ENCODE peak calls at places on chromosomes 7 and 10, in nine cellular contexts. T, D, I, Q, E, K, A, W and Y are unnamed samples.

GRCh38 chr10:103545366-103545765 is 51.9 kb downstream of the NEURL1 start:
- DNase-seq in I (no peak), T (no peak), A (no peak), W (no peak), D (no peak), K (no peak), Q (no peak), E (no peak), Y (no peak)

GRCh38 chr7:46024263-46024916 is 103.3 kb upstream of the IGFBP3 start:
- DNase-seq in W (peak; percentile 24), I (no peak), D (no peak), E (no peak), K (peak; percentile 13), A (no peak), T (no peak), Q (no peak), Y (no peak)

GRCh38 chr7:106031271-106032029 is 68.4 kb downstream of the CDHR3 start:
- DNase-seq in A (no peak), I (peak; percentile 75), E (no peak), W (no peak), Q (no peak), T (no peak), K (no peak), D (no peak), Y (peak; percentile 60)

GRCh38 chr7:138992052-138992531 is 10.9 kb upstream of the KIAA1549 start:
- DNase-seq in E (no peak), A (no peak), Q (no peak), T (no peak), K (no peak), D (no peak), W (no peak), I (no peak), Y (no peak)

GRCh38 chr10:11515596-11516418 is 95.6 kb downstream of the USP6NL start:
- DNase-seq in D (no peak), Q (no peak), K (peak; percentile 72), A (peak; percentile 69), E (no peak), W (peak; percentile 46), I (no peak), T (peak; percentile 54), Y (peak; percentile 68)

GRCh38 chr10:130358981-130359650 is 222.9 kb downstream of the GLRX3 start:
- DNase-seq in A (no peak), I (peak; percentile 30), W (no peak), K (no peak), T (no peak), Q (no peak), E (no peak), D (no peak), Y (no peak)

GRCh38 chr7:1025747-1026581 is 18.4 kb upstream of the GPR146 start:
- DNase-seq in T (no peak), E (peak; percentile 13), W (no peak), K (no peak), A (no peak), I (no peak), Q (no peak), D (no peak), Y (no peak)

GRCh38 chr10:23001901-23002516 is 74.2 kb downstream of the ARMC3 start:
- DNase-seq in I (no peak), Q (no peak), E (no peak), T (no peak), K (no peak), A (no peak), W (no peak), D (no peak), Y (no peak)

GRCh38 chr7:36188266-36188665 is 35.2 kb downstream of the EEPD1 start:
- DNase-seq in T (no peak), I (no peak), Q (no peak), A (no peak), D (no peak), E (no peak), W (no peak), K (no peak), Y (no peak)

GRCh38 chr7:41921453-41921912 is 218.6 kb upstream of the INHBA start:
- DNase-seq in I (no peak), Q (no peak), T (no peak), K (no peak), A (no peak), W (peak; percentile 87), D (no peak), E (no peak), Y (no peak)

GRCh38 chr10:103493911-103494877 is 689 bp downstream of the NEURL1 start:
- DNase-seq in Q (peak; percentile 47), I (no peak), A (no peak), K (no peak), W (no peak), D (no peak), E (no peak), T (no peak), Y (peak; percentile 11)

GRCh38 chr10:58954163-58954562 is 222.3 kb upstream of the PHYHIPL start:
- DNase-seq in Q (no peak), E (no peak), I (no peak), T (no peak), D (no peak), A (no peak), K (no peak), W (no peak), Y (no peak)

GRCh38 chr7:98785929-98786571 is 83.8 kb downstream of the TMEM130 start:
- DNase-seq in Q (no peak), A (peak; percentile 29), E (no peak), T (no peak), K (no peak), D (no peak), W (no peak), I (no peak), Y (peak; percentile 42)

GRCh38 chr10:85851300-85851699 is 515.3 kb downstream of the GRID1 start:
- DNase-seq in W (no peak), Q (no peak), D (no peak), I (no peak), E (no peak), A (peak; percentile 9), K (peak; percentile 29), T (peak; percentile 7), Y (no peak)

GRCh38 chr7:44998153-44998871 is 1.7 kb upstream of the CCM2 start:
- DNase-seq in D (no peak), A (no peak), Q (no peak), K (no peak), E (no peak), I (peak; percentile 24), T (no peak), W (no peak), Y (no peak)

GRCh38 chr7:45001826-45002225 is 1.8 kb downstream of the CCM2 start:
- DNase-seq in W (no peak), I (peak; percentile 27), A (no peak), Q (no peak), T (no peak), K (no peak), D (no peak), E (no peak), Y (no peak)

GRCh38 chr7:45001138-45001694 is 1.2 kb downstream of the CCM2 start:
- DNase-seq in T (no peak), A (no peak), D (no peak), I (peak; percentile 59), E (no peak), W (no peak), Q (peak; percentile 67), K (peak; percentile 51), Y (peak; percentile 42)

GRCh38 chr7:45000096-45001032 is at the start of gene CCM2:
- DNase-seq in K (no peak), W (peak; percentile 24), E (peak; percentile 74), A (no peak), Q (peak; percentile 60), T (no peak), D (peak; percentile 39), I (peak; percentile 81), Y (peak; percentile 66)

DNA sequence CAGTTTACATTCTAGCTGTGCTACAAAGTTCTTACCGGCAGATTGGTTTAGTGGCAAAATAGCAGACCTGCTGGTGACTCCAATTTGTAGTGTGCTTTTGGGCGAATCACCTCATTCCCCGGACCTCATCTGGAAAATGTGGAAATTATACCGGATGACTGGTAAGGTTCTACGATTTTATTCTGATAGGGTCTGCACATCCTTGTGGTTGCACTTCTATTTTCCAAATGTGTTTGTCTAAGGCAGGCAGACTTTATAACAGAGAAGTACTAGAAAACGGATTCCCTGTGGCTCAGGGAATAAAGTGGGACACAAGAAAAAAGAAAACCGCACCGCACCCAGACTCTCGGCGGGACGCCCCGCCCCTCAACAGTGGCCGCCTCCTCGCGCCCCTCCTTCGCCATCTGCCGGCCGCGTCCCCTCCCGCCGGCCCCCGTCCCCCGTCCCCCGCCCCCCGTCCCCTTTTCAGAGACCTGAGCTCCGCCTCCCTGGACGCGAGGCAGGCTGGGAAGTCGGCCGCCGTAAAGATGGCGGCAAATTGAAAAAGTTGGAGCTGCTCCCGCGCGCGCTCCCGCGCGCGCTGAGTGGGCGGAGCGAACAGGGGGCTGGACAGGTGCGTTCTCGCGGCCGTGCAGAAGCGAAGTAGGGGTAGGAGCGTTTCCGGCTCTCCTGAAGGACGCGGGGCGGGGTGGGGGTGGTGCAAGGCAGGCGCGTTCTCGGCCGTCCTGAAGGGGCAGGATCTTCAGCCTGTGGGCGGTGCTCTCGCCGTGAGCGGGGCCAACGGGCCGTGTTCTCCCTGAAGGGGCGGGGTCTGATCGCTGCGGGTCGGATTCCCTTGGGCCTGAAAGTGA is 531 bp upstream of the CCM2 start:
- DNase-seq in Q (peak; percentile 100), D (peak; percentile 99), W (peak; percentile 98), A (peak; percentile 99), I (peak; percentile 100), K (peak; percentile 99), E (peak; percentile 100), T (peak; percentile 96), Y (peak; percentile 100)
- TF ChIP-seq CTCF in Q (no peak), D (no peak), W (no peak), A (no peak), I (no peak), K (no peak), E (no peak), T (no peak), Y (peak; percentile 19)

GRCh38 chr7:78607099-78607498 is 808.5 kb downstream of the PHTF2 start:
- DNase-seq in K (peak; percentile 11), I (no peak), E (no peak), A (peak; percentile 5), T (no peak), Q (no peak), D (no peak), W (no peak), Y (no peak)
- TF ChIP-seq CTCF in K (peak; percentile 28), I (no peak), E (no peak), A (no peak), T (peak; percentile 56), Q (peak; percentile 67), D (peak; percentile 33), W (peak; percentile 22), Y (no peak)

DNA sequence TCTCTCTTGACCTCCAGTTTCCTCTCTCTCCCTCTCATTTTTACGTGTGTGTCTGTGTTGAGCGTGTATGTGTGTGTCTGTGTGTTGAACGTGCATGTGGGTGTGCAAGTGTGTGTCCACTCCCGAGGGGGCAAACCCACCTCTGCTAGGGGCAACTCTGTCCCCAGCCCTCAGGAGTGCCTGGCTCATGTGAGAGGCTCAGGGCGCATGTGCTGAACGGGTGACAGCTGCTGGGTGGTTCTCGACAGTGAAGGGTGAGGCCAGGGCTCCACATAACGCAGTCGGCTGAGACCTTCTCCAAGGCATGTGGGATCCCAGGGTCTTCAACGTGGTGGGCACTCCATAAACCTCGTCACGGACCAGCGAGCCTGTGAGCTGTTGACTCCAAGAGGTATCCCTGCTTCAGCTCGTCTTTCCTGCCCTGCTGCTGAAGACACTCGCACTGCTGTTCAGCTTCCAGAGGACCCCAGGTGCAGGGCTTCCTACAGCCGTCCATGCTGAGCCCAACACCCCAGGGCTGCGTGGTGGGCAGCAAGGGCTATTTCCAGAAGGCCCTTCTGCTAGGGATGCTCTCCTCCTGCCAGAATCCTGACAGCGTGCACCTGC is 361.6 kb upstream of the SHH start:
- DNase-seq in Q (no peak), I (no peak), E (no peak), K (no peak), A (no peak), D (no peak), T (no peak), W (no peak), Y (no peak)
- TF ChIP-seq CTCF in Q (no peak), I (no peak), E (no peak), K (no peak), A (no peak), D (no peak), T (no peak), W (no peak), Y (no peak)

GRCh38 chr7:24587853-24588252 is 14.6 kb downstream of the PALS2 start:
- DNase-seq in K (peak; percentile 15), A (peak; percentile 34), I (no peak), T (no peak), E (no peak), Q (no peak), W (no peak), D (no peak), Y (no peak)
- TF ChIP-seq CTCF in K (no peak), A (peak; percentile 48), I (no peak), T (peak; percentile 62), E (peak; percentile 49), Q (peak; percentile 78), W (peak; percentile 15), D (peak; percentile 64), Y (peak; percentile 36)